ENCODE peak calls at places on chromosomes 5 and 9, in seven cellular contexts. E is fibroblast of lung, M is Peyer's patch, G is fibroblast of villous mesenchyme, J is mammary epithelial cell, I is lower lobe of right lung, F is HepG2. D is an unnamed sample.

GRCh38 chr5:54136666-54137440 is 173.5 kb downstream of the ARL15 start:
- DNase-seq in I (no peak), E (no peak), M (no peak), F (no peak), J (no peak), G (peak), D (no peak)

GRCh38 chr5:79122963-79123362 is 11.4 kb downstream of the BHMT start:
- DNase-seq in I (no peak), E (no peak), M (no peak), G (no peak), F (no peak), J (no peak), D (peak)

GRCh38 chr5:144567416-144567770 is 396.7 kb downstream of the KCTD16 start:
- DNase-seq in E (peak), F (no peak), J (no peak), G (peak), M (no peak), I (no peak), D (no peak)

GRCh38 chr9:92642041-92642451 is 27.9 kb downstream of the IPPK start:
- DNase-seq in J (no peak), M (no peak), F (no peak), E (no peak), G (no peak), I (peak), D (no peak)

GRCh38 chr5:2227433-2227832 is 344.7 kb upstream of the IRX4 start:
- DNase-seq in I (no peak), G (no peak), E (no peak), F (no peak), J (no peak), M (no peak), D (no peak)

GRCh38 chr9:107739601-107740082 is 250.1 kb upstream of the KLF4 start:
- DNase-seq in G (peak), J (peak), E (peak), I (peak), F (no peak), M (no peak), D (no peak)

GRCh38 chr5:110594866-110595265 is 131.6 kb downstream of the TMEM232 start:
- DNase-seq in I (no peak), G (no peak), F (no peak), M (peak), E (no peak), J (no peak), D (no peak)

GRCh38 chr5:112005533-112005926 is 248.5 kb upstream of the NREP start:
- DNase-seq in E (peak), G (no peak), M (no peak), F (no peak), I (no peak), J (no peak), D (no peak)

GRCh38 chr9:38434833-38435232 is 10.6 kb upstream of the IGFBPL1 start:
- DNase-seq in E (no peak), J (no peak), M (no peak), F (peak), G (no peak), I (no peak), D (no peak)

GRCh38 chr5:132901730-132902129 is 28.3 kb downstream of the LEAP2 start:
- DNase-seq in M (no peak), I (no peak), E (no peak), J (no peak), G (no peak), F (no peak), D (no peak)

GRCh38 chr5:1668141-1668721 is 131.4 kb downstream of the MRPL36 start:
- DNase-seq in M (no peak), I (no peak), F (no peak), G (no peak), E (no peak), J (no peak), D (peak)

GRCh38 chr5:157670662-157671591 is at the start of gene C5orf52:
- DNase-seq in J (no peak), M (peak), I (peak), F (peak), E (peak), G (peak), D (peak)

GRCh38 chr5:119335261-119335677 is 20.6 kb upstream of the TNFAIP8 start:
- DNase-seq in E (no peak), J (no peak), M (no peak), I (no peak), F (no peak), G (no peak), D (no peak)
- TF ChIP-seq CTCF in E (no peak), J (no peak), M (no peak), I (no peak), F (no peak), G (no peak), D (no peak)

DNA sequence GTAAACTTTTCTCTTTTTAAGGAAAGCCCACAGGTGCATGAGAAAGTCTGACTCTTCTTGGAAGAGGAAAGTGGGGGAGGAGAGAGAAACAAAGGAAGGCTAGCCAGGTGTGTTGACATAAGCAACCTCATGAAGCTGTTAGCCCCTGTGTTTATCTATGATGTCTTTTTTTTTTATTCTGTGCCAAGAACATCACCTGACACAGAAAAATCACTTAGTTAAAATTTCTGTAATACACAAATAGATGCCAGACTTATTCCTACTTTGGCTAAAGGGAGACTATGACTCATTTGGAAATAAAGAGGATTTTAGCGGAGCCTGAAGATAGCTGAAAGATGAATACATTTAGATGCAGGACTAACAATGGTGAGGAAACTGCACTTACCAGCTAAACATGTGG is 58.3 kb downstream of the BAAT start:
- DNase-seq in E (no peak), J (peak), M (no peak), G (no peak), I (no peak), F (peak), D (no peak)
- H3K4me3 ChIP-seq in E (no peak), J (no peak), M (peak), G (no peak), I (no peak), F (no peak), D (no peak)

DNA sequence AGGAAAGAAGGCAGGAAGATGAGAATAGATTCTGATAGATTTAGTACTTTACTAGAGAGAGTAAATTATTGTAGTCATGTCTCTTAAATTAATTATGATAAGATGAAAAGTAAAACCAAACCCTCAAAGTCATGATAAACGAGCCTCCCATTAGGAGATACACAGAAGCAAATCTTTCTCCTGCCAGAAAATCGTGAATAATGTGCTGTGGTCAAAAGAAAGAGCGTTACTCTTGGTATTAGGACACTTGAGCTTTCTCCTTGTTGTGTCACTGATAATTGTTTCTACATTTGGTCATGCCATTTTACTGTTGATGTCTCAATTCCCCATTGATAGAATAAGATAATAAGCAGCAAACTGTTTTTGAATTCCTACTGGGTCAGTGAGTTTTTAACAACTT is 562.8 kb upstream of the TLE4 start:
- DNase-seq in M (no peak), G (no peak), J (no peak), E (no peak), I (no peak), F (no peak), D (no peak)
- TF ChIP-seq CTCF in M (no peak), G (no peak), J (no peak), E (no peak), I (no peak), F (no peak), D (no peak)

GRCh38 chr5:50791813-50792212 is 125.4 kb downstream of the PARP8 start:
- DNase-seq in I (no peak), G (no peak), F (no peak), J (no peak), E (no peak), M (no peak), D (no peak)

GRCh38 chr5:50792845-50793244 is 126.4 kb downstream of the PARP8 start:
- DNase-seq in I (no peak), J (no peak), E (no peak), G (no peak), F (no peak), M (no peak), D (no peak)

GRCh38 chr5:50799596-50799995 is 133.2 kb downstream of the PARP8 start:
- DNase-seq in J (no peak), E (no peak), G (no peak), I (no peak), F (no peak), M (no peak), D (no peak)

GRCh38 chr5:50800410-50800809 is 134.0 kb downstream of the PARP8 start:
- DNase-seq in J (no peak), E (no peak), F (no peak), M (no peak), G (no peak), I (no peak), D (no peak)

DNA sequence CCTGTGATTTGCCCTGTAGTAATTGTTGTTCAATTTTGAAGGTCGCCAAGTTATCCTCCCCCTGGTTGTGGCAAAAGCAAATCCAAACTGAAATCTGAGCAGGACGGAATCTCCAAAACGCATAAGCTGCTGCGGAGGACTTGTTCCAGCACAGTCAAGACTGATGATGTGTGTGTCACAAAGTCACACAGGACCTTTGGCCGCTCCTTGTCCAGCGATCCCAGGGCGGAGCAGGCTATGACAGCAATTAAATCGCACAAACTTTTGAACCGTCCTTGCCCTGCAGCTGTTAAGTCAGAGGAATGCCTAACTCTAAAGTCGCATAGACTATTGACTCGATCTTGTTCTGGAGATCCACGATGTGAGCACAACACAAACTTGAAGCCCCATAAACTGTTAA is 128.4 kb downstream of the PARP8 start:
- DNase-seq in E (no peak), F (no peak), I (no peak), G (no peak), M (peak), J (no peak), D (no peak)
- H3K4me3 ChIP-seq in E (no peak), F (no peak), I (no peak), G (no peak), M (no peak), J (no peak), D (no peak)

DNA sequence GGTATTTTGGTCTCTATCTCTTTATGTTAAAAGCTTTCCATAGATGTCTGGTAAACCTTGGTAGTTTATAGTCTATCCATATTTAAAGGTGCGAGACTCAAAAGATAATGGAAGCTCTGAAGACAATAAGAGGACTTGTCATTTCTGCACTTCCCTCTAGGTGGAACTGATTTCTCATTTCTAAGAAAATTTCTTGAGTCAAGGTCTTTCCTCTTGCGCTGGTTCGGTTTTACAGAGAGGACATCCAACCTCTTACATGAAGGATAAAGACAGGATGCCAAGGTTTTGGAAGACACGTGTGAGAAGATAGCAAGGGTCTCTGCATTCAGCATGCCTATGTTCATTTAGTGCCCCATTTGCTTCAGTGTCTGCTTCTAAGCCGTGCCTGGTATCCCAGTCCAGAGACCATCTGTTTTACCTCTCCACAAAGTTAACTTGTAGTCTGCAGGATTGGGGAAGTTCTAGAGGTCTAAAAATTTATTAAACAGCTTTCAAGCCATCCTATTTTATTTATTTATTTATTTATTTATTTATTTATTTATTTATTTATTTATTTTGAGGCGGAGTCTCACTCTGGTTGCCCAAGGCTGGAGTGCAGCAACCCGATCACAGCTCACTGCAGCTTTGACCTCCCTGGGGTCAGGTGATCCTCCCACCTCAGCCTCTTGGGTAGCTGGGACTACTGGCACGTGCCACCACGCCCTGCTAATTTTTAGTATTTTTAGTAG is 41.6 kb downstream of the KIAA1191 start:
- DNase-seq in F (peak), J (no peak), M (no peak), I (no peak), G (no peak), E (peak), D (peak)
- TF ChIP-seq CTCF in F (peak), J (peak), M (no peak), I (no peak), G (peak), E (peak), D (peak)

DNA sequence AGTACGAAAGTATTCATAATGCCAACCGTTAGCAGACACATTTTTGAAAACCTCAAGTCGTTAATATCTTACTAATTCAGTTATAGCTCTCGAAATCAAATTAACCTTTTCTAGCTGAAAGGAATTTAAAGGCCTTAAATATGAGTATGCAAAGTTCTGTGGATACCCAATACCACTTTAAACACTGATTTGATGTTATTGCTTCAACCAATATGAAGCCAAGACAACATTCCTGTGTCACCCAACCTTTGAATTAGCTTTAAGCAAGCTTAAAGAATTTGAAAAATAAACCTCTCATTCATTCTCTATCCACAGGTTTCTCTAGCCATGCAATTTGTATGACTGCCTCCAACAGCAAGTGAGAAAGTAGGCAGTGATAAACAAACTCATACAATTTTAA is 204.4 kb downstream of the MCTP1 start:
- DNase-seq in G (no peak), I (no peak), E (peak), J (no peak), M (no peak), F (no peak), D (no peak)
- H3K4me3 ChIP-seq in G (peak), I (peak), E (peak), J (peak), M (peak), F (no peak), D (peak)

D was measured in NB4.